ENCODE peak calls at places on chromosome 19, in seven cellular contexts. B is Ammon's horn, S is progenitor cell of endocrine pancreas, Y is GM04504, C is mucosa of gallbladder, V is GM13977, J is dorsolateral prefrontal cortex. U is an unnamed sample.

GRCh38 chr19:709965-710714 is 1.4 kb downstream of the PALM start:
- DNase-seq in J (no peak), V (no peak), S (no peak), Y (no peak), B (no peak), C (no peak), U (no peak)

GRCh38 chr19:11420894-11421606 is 1.9 kb upstream of the RGL3 start:
- DNase-seq in V (peak; percentile 51), B (peak; percentile 40), S (no peak), J (no peak), Y (no peak), C (no peak), U (no peak)

GRCh38 chr19:41310031-41310831 is at the start of gene CCDC97:
- DNase-seq in J (peak; percentile 78), V (peak; percentile 94), B (peak; percentile 91), Y (peak; percentile 71), S (peak; percentile 76), C (peak; percentile 87), U (peak; percentile 84)

GRCh38 chr19:2476451-2477140 is 669 bp downstream of the GADD45B start:
- DNase-seq in S (no peak), C (peak; percentile 36), J (no peak), Y (no peak), B (peak; percentile 39), V (no peak), U (peak; percentile 78)

GRCh38 chr19:7852851-7853759 is 21.1 kb downstream of the PRR36 start:
- DNase-seq in S (peak; percentile 96), J (peak; percentile 78), B (peak; percentile 73), Y (no peak), C (peak; percentile 89), V (peak; percentile 96), U (peak; percentile 55)

GRCh38 chr19:29528946-29529645 is 3.3 kb downstream of the VSTM2B start:
- DNase-seq in J (peak; percentile 39), C (no peak), B (no peak), S (no peak), Y (no peak), V (no peak), U (no peak)

GRCh38 chr19:5605362-5605761 is 17.2 kb downstream of the SAFB2 start:
- DNase-seq in J (no peak), S (no peak), B (no peak), V (no peak), Y (no peak), C (no peak), U (no peak)

GRCh38 chr19:35165200-35166058 is 10.9 kb downstream of the FXYD5 start:
- DNase-seq in V (no peak), Y (no peak), S (no peak), C (no peak), J (no peak), B (no peak), U (no peak)

GRCh38 chr19:39951686-39952085 is 17.3 kb upstream of the FCGBP start:
- DNase-seq in C (no peak), V (no peak), S (no peak), B (no peak), Y (peak; percentile 6), J (no peak), U (no peak)

GRCh38 chr19:9128171-9128570 is 1.4 kb upstream of the OR7G3 start:
- DNase-seq in Y (no peak), S (no peak), B (no peak), J (no peak), C (no peak), V (no peak), U (no peak)

GRCh38 chr19:33212024-33212772 is 13.5 kb downstream of the SLC7A10 start:
- DNase-seq in J (no peak), Y (no peak), V (no peak), C (no peak), B (no peak), S (no peak), U (no peak)

GRCh38 chr19:35272122-35272715 is 3.5 kb downstream of the USF2 start:
- DNase-seq in S (no peak), C (no peak), Y (no peak), B (peak; percentile 75), J (no peak), V (no peak), U (no peak)

GRCh38 chr19:2327773-2328400 is 499 bp downstream of the LSM7 start:
- DNase-seq in V (peak; percentile 89), B (peak; percentile 80), Y (peak; percentile 68), C (peak; percentile 35), S (no peak), J (no peak), U (peak; percentile 51)

GRCh38 chr19:653425-653824 is 9.6 kb downstream of the RNF126 start:
- DNase-seq in S (no peak), Y (no peak), J (no peak), V (no peak), C (no peak), B (no peak), U (no peak)

GRCh38 chr19:7010722-7011593 is 10.3 kb downstream of the MBD3L2B start:
- DNase-seq in S (no peak), B (no peak), J (no peak), Y (no peak), V (peak; percentile 37), C (no peak), U (no peak)

GRCh38 chr19:8973501-8974091 is 36.6 kb downstream of the MUC16 start:
- DNase-seq in B (no peak), S (no peak), C (no peak), V (no peak), Y (no peak), J (no peak), U (no peak)

GRCh38 chr19:33339750-33340029 is 33.8 kb upstream of the CEBPG start:
- DNase-seq in S (no peak), V (no peak), Y (no peak), J (no peak), B (no peak), C (no peak), U (no peak)

GRCh38 chr19:13082192-13083007 is 20.3 kb downstream of the LYL1 start:
- DNase-seq in S (no peak), J (no peak), V (no peak), C (peak; percentile 62), Y (no peak), B (peak; percentile 69), U (no peak)

U was measured in CD4-positive, CD25-positive, alpha-beta regulatory T cell.